ENCODE peak calls at places on chromosomes 11 and 22, in eight cellular contexts. One of them, this sample, is unnamed. For H3K4me1, the result is how much of the 10 kb centered on the place peaks cover.

GRCh38 chr11:1231396-1232327 is 8.8 kb downstream of the MUC5B start:
- DNase-seq in sigmoid colon: peak
- DNase-seq in body of pancreas: no peak
- DNase-seq in right lobe of liver: peak
- DNase-seq in A549: no peak
- DNase-seq in uterus: no peak
- DNase-seq in HCT116: no peak
- DNase-seq in esophagus squamous epithelium: no peak
- DNase-seq in this sample: no peak

GRCh38 chr11:110097459-110098012 is 4.3 kb downstream of the ZC3H12C start:
- DNase-seq in body of pancreas: no peak
- DNase-seq in esophagus squamous epithelium: no peak
- DNase-seq in A549: no peak
- DNase-seq in sigmoid colon: no peak
- DNase-seq in HCT116: no peak
- DNase-seq in uterus: no peak
- DNase-seq in right lobe of liver: no peak
- DNase-seq in this sample: no peak

GRCh38 chr11:70826950-70827349 is 425.4 kb downstream of the SHANK2 start:
- DNase-seq in HCT116: no peak
- DNase-seq in uterus: no peak
- DNase-seq in right lobe of liver: no peak
- DNase-seq in sigmoid colon: no peak
- DNase-seq in esophagus squamous epithelium: no peak
- DNase-seq in body of pancreas: no peak
- DNase-seq in A549: no peak
- DNase-seq in this sample: no peak

GRCh38 chr11:5364214-5364613 is 12.9 kb downstream of the OR51B6 start:
- DNase-seq in HCT116: no peak
- DNase-seq in A549: no peak
- DNase-seq in esophagus squamous epithelium: no peak
- DNase-seq in uterus: no peak
- DNase-seq in body of pancreas: no peak
- DNase-seq in sigmoid colon: no peak
- DNase-seq in right lobe of liver: no peak
- DNase-seq in this sample: no peak

GRCh38 chr11:13705710-13706109 is 37.2 kb downstream of the FAR1 start:
- DNase-seq in body of pancreas: no peak
- DNase-seq in right lobe of liver: no peak
- DNase-seq in HCT116: no peak
- DNase-seq in sigmoid colon: no peak
- DNase-seq in A549: no peak
- DNase-seq in esophagus squamous epithelium: no peak
- DNase-seq in uterus: no peak
- DNase-seq in this sample: no peak

GRCh38 chr22:40703174-40703573 is 23.9 kb downstream of the MCHR1 start:
- DNase-seq in uterus: no peak
- DNase-seq in A549: no peak
- DNase-seq in right lobe of liver: no peak
- DNase-seq in body of pancreas: no peak
- DNase-seq in esophagus squamous epithelium: no peak
- DNase-seq in sigmoid colon: no peak
- DNase-seq in HCT116: no peak
- DNase-seq in this sample: no peak

GRCh38 chr22:36928181-36928580 is 14.8 kb downstream of the CSF2RB start:
- DNase-seq in HCT116: no peak
- DNase-seq in uterus: no peak
- DNase-seq in A549: no peak
- DNase-seq in esophagus squamous epithelium: no peak
- DNase-seq in right lobe of liver: no peak
- DNase-seq in body of pancreas: no peak
- DNase-seq in sigmoid colon: no peak
- DNase-seq in this sample: no peak

GRCh38 chr22:40325315-40325714 is 21.0 kb upstream of the ADSL start:
- DNase-seq in uterus: no peak
- DNase-seq in esophagus squamous epithelium: no peak
- DNase-seq in body of pancreas: no peak
- DNase-seq in HCT116: no peak
- DNase-seq in sigmoid colon: no peak
- DNase-seq in right lobe of liver: no peak
- DNase-seq in A549: no peak
- DNase-seq in this sample: no peak

GRCh38 chr22:29605236-29605850 is 1.9 kb downstream of the NF2 start:
- DNase-seq in uterus: no peak
- DNase-seq in right lobe of liver: no peak
- DNase-seq in esophagus squamous epithelium: no peak
- DNase-seq in body of pancreas: no peak
- DNase-seq in sigmoid colon: no peak
- DNase-seq in HCT116: no peak
- DNase-seq in A549: no peak
- DNase-seq in this sample: no peak

GRCh38 chr11:61362542-61362875 is 335 bp downstream of the TMEM138 start:
- DNase-seq in sigmoid colon: no peak
- DNase-seq in esophagus squamous epithelium: no peak
- DNase-seq in uterus: peak
- DNase-seq in body of pancreas: peak
- DNase-seq in HCT116: no peak
- DNase-seq in right lobe of liver: no peak
- DNase-seq in A549: peak
- DNase-seq in this sample: no peak

GRCh38 chr11:119852741-119853140 is 123.7 kb upstream of the NECTIN1 start:
- DNase-seq in esophagus squamous epithelium: no peak
- DNase-seq in right lobe of liver: no peak
- DNase-seq in uterus: no peak
- DNase-seq in HCT116: no peak
- DNase-seq in body of pancreas: no peak
- DNase-seq in A549: no peak
- DNase-seq in sigmoid colon: no peak
- DNase-seq in this sample: no peak

GRCh38 chr11:128324531-128325141 is 262.7 kb downstream of the ETS1 start:
- DNase-seq in sigmoid colon: no peak
- DNase-seq in right lobe of liver: no peak
- DNase-seq in A549: no peak
- DNase-seq in body of pancreas: no peak
- DNase-seq in uterus: no peak
- DNase-seq in esophagus squamous epithelium: no peak
- DNase-seq in HCT116: no peak
- DNase-seq in this sample: no peak

GRCh38 chr11:75311858-75312288 is 39.6 kb downstream of the ARRB1 start:
- DNase-seq in HCT116: no peak
- DNase-seq in right lobe of liver: no peak
- DNase-seq in sigmoid colon: peak
- DNase-seq in uterus: peak
- DNase-seq in body of pancreas: peak
- DNase-seq in esophagus squamous epithelium: no peak
- DNase-seq in A549: no peak
- DNase-seq in this sample: no peak

GRCh38 chr11:32792948-32793475 is 1.4 kb downstream of the CCDC73 start:
- DNase-seq in right lobe of liver: no peak
- DNase-seq in A549: peak
- DNase-seq in uterus: peak
- DNase-seq in esophagus squamous epithelium: no peak
- DNase-seq in HCT116: peak
- DNase-seq in body of pancreas: peak
- DNase-seq in sigmoid colon: no peak
- DNase-seq in this sample: no peak

GRCh38 chr22:47021371-47022074 is 259.1 kb downstream of the TBC1D22A start:
- DNase-seq in A549: no peak
- DNase-seq in body of pancreas: no peak
- DNase-seq in right lobe of liver: no peak
- DNase-seq in HCT116: no peak
- DNase-seq in uterus: no peak
- DNase-seq in esophagus squamous epithelium: no peak
- DNase-seq in sigmoid colon: peak
- DNase-seq in this sample: no peak

GRCh38 chr22:27154717-27155116 is 497.3 kb downstream of the MIAT start:
- DNase-seq in esophagus squamous epithelium: no peak
- DNase-seq in A549: no peak
- DNase-seq in sigmoid colon: no peak
- DNase-seq in right lobe of liver: no peak
- DNase-seq in HCT116: no peak
- DNase-seq in body of pancreas: peak
- DNase-seq in uterus: no peak
- DNase-seq in this sample: no peak
- TF ChIP-seq POLR2A in esophagus squamous epithelium: no peak
- TF ChIP-seq POLR2A in A549: no peak
- TF ChIP-seq POLR2A in sigmoid colon: no peak
- TF ChIP-seq POLR2A in right lobe of liver: no peak
- TF ChIP-seq POLR2A in HCT116: no peak
- TF ChIP-seq POLR2A in body of pancreas: no peak
- TF ChIP-seq POLR2A in uterus: no peak
- TF ChIP-seq POLR2A in this sample: no peak

GRCh38 chr22:19434829-19435580 is 2.7 kb downstream of the MRPL40 start:
- DNase-seq in HCT116: no peak
- DNase-seq in sigmoid colon: no peak
- DNase-seq in right lobe of liver: no peak
- DNase-seq in A549: no peak
- DNase-seq in body of pancreas: no peak
- DNase-seq in esophagus squamous epithelium: no peak
- DNase-seq in uterus: no peak
- DNase-seq in this sample: no peak

GRCh38 chr22:19429950-19430889 is 1.3 kb downstream of the HIRA start:
- DNase-seq in HCT116: no peak
- DNase-seq in uterus: no peak
- DNase-seq in body of pancreas: peak
- DNase-seq in right lobe of liver: peak
- DNase-seq in esophagus squamous epithelium: no peak
- DNase-seq in sigmoid colon: no peak
- DNase-seq in A549: no peak
- DNase-seq in this sample: no peak

GRCh38 chr22:19432092-19432844 is at the start of gene MRPL40:
- DNase-seq in A549: peak
- DNase-seq in right lobe of liver: peak
- DNase-seq in body of pancreas: peak
- DNase-seq in esophagus squamous epithelium: peak
- DNase-seq in HCT116: peak
- DNase-seq in sigmoid colon: peak
- DNase-seq in uterus: peak
- DNase-seq in this sample: no peak

GRCh38 chr22:19430890-19431541 is 517 bp downstream of the HIRA start:
- DNase-seq in body of pancreas: peak
- DNase-seq in sigmoid colon: no peak
- DNase-seq in uterus: no peak
- DNase-seq in esophagus squamous epithelium: no peak
- DNase-seq in A549: peak
- DNase-seq in HCT116: no peak
- DNase-seq in right lobe of liver: peak
- DNase-seq in this sample: no peak

DNA sequence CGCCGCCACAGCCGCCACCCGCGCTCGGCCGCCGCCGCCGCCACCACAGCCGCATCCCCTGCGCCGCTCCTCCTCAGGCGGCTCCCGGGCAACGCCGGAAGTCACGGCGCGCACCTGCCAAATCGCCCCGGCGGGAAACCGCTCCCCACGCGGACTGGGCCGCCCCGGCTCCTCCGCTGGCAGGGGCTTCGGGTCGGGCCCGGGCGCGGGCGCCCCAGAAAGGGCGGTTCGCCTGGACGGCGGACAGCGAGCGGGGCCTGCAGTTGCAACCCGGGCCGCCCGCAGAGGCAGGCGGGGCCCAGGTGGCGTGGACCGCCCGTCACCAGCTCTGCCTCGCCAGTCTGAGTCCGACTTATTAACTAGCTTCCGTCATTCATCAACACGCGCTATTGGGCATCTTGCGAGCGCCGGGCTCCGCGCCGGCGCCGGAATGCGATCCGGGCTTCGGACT is at the start of gene HIRA:
- DNase-seq in HCT116: peak
- DNase-seq in body of pancreas: peak
- DNase-seq in right lobe of liver: peak
- DNase-seq in sigmoid colon: peak
- DNase-seq in A549: peak
- DNase-seq in esophagus squamous epithelium: no peak
- DNase-seq in uterus: peak
- DNase-seq in this sample: no peak
- H3K4me1 ChIP-seq in HCT116: under half
- H3K4me1 ChIP-seq in body of pancreas: under half
- H3K4me1 ChIP-seq in right lobe of liver: under half
- H3K4me1 ChIP-seq in sigmoid colon: under half
- H3K4me1 ChIP-seq in A549: under half
- H3K4me1 ChIP-seq in esophagus squamous epithelium: under half
- H3K4me1 ChIP-seq in uterus: under half
- H3K4me1 ChIP-seq in this sample: under half

GRCh38 chr22:19974233-19974861 is 32.7 kb upstream of the TXNRD2 start:
- DNase-seq in sigmoid colon: no peak
- DNase-seq in right lobe of liver: no peak
- DNase-seq in uterus: no peak
- DNase-seq in esophagus squamous epithelium: no peak
- DNase-seq in A549: peak
- DNase-seq in HCT116: peak
- DNase-seq in body of pancreas: no peak
- DNase-seq in this sample: no peak
- TF ChIP-seq POLR2A in sigmoid colon: no peak
- TF ChIP-seq POLR2A in right lobe of liver: no peak
- TF ChIP-seq POLR2A in uterus: no peak
- TF ChIP-seq POLR2A in esophagus squamous epithelium: no peak
- TF ChIP-seq POLR2A in A549: no peak
- TF ChIP-seq POLR2A in HCT116: no peak
- TF ChIP-seq POLR2A in body of pancreas: no peak
- TF ChIP-seq POLR2A in this sample: no peak

DNA sequence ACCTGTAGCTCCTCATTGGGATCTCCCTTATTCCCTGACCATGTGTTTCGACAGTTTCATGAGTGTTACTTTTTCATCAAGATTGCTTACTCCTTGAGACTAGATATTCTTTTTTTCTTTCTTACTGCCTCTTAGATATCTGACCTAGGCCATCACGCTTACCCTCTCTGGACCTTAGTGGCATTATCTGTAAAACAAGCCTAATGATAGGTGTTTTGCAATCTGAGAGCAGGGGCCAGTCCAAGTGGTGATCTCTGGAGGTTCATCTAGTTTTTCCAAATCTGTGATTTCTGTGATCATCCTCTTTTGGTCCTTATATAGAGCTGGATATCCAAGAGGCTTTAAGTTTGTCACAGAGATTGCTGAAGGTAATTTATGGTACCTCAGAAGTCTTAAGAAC is 34.5 kb downstream of the STIM1 start:
- DNase-seq in uterus: no peak
- DNase-seq in HCT116: no peak
- DNase-seq in right lobe of liver: no peak
- DNase-seq in A549: no peak
- DNase-seq in esophagus squamous epithelium: no peak
- DNase-seq in body of pancreas: no peak
- DNase-seq in sigmoid colon: no peak
- DNase-seq in this sample: no peak
- H3K4me1 ChIP-seq in uterus: under half
- H3K4me1 ChIP-seq in HCT116: under half
- H3K4me1 ChIP-seq in right lobe of liver: under half
- H3K4me1 ChIP-seq in A549: under half
- H3K4me1 ChIP-seq in esophagus squamous epithelium: under half
- H3K4me1 ChIP-seq in body of pancreas: under half
- H3K4me1 ChIP-seq in sigmoid colon: under half
- H3K4me1 ChIP-seq in this sample: under half

This sample was measured in vagina.